ENCODE peak calls at places on chromosome 3, in seven cellular contexts. J is esophagus squamous epithelium, S is NB4, E is ovary, L is right lobe of liver, R is tibial nerve, K is gastrocnemius medialis. C is an unnamed sample.

GRCh38 chr3:156615592-156616173 is 58.7 kb upstream of the TIPARP start:
- DNase-seq in J (no peak), S (no peak), E (no peak), L (no peak), R (no peak), K (no peak), C (no peak)

GRCh38 chr3:117489663-117490079 is 780.1 kb downstream of the TUSC7 start:
- DNase-seq in J (no peak), S (no peak), E (no peak), L (no peak), R (no peak), K (no peak), C (no peak)

GRCh38 chr3:49747792-49748480 is 24.2 kb upstream of the GMPPB start:
- DNase-seq in J (no peak), S (no peak), E (no peak), L (no peak), R (no peak), K (no peak), C (no peak)

GRCh38 chr3:47865192-47865591 is 62.3 kb downstream of the DHX30 start:
- DNase-seq in J (no peak), S (no peak), E (no peak), L (no peak), R (no peak), K (no peak), C (no peak)

GRCh38 chr3:192700885-192701284 is 26.5 kb downstream of the FGF12 start:
- DNase-seq in J (no peak), S (no peak), E (no peak), L (no peak), R (no peak), K (no peak), C (no peak)

GRCh38 chr3:193767353-193768068 is 174.5 kb downstream of the OPA1 start:
- DNase-seq in J (no peak), S (no peak), E (no peak), L (no peak), R (no peak), K (no peak), C (no peak)

GRCh38 chr3:46968783-46969428 is 7.6 kb downstream of the CCDC12 start:
- DNase-seq in J (no peak), S (no peak), E (no peak), L (peak), R (no peak), K (no peak), C (no peak)

GRCh38 chr3:82610236-82610635 is 848.8 kb upstream of the GBE1 start:
- DNase-seq in J (no peak), S (no peak), E (no peak), L (no peak), R (no peak), K (no peak), C (no peak)

GRCh38 chr3:114442251-114442650 is 148.4 kb downstream of the TIGIT start:
- DNase-seq in J (no peak), S (no peak), E (no peak), L (no peak), R (no peak), K (no peak), C (no peak)

GRCh38 chr3:160060409-160061027 is 71.9 kb downstream of the IL12A start:
- DNase-seq in J (no peak), S (no peak), E (no peak), L (no peak), R (no peak), K (no peak), C (no peak)

GRCh38 chr3:71016141-71016845 is 567.2 kb downstream of the FOXP1 start:
- DNase-seq in J (no peak), S (no peak), E (no peak), L (no peak), R (no peak), K (no peak), C (no peak)

GRCh38 chr3:24674261-24674660 is 179.6 kb upstream of the THRB start:
- DNase-seq in J (no peak), S (no peak), E (no peak), L (no peak), R (no peak), K (no peak), C (no peak)

GRCh38 chr3:71302604-71303003 is 280.9 kb downstream of the FOXP1 start:
- DNase-seq in J (no peak), S (no peak), E (no peak), L (no peak), R (no peak), K (no peak), C (no peak)

GRCh38 chr3:135041586-135041985 is 246.5 kb downstream of the EPHB1 start:
- DNase-seq in J (no peak), S (no peak), E (no peak), L (no peak), R (no peak), K (no peak), C (no peak)

GRCh38 chr3:150129181-150129580 is 158.5 kb upstream of the PFN2 start:
- DNase-seq in J (no peak), S (no peak), E (no peak), L (no peak), R (no peak), K (no peak), C (no peak)

GRCh38 chr3:61667417-61668213 is 106.2 kb downstream of the PTPRG start:
- DNase-seq in J (no peak), S (no peak), E (no peak), L (no peak), R (no peak), K (no peak), C (no peak)

GRCh38 chr3:41900265-41900664 is 61.6 kb downstream of the ULK4 start:
- DNase-seq in J (no peak), S (peak), E (no peak), L (no peak), R (no peak), K (no peak), C (no peak)

GRCh38 chr3:126170073-126170916 is 10.1 kb downstream of the ALDH1L1 start:
- DNase-seq in J (no peak), S (no peak), E (no peak), L (no peak), R (no peak), K (no peak), C (no peak)

GRCh38 chr3:24264011-24264410 is 230.6 kb downstream of the THRB start:
- DNase-seq in J (no peak), S (no peak), E (no peak), L (no peak), R (no peak), K (no peak), C (no peak)

GRCh38 chr3:13564751-13565560 is 16.0 kb downstream of the FBLN2 start:
- DNase-seq in J (no peak), S (no peak), E (no peak), L (peak), R (no peak), K (no peak), C (no peak)

GRCh38 chr3:13144163-13145023 is 71.2 kb upstream of the IQSEC1 start:
- DNase-seq in J (no peak), S (no peak), E (no peak), L (peak), R (no peak), K (peak), C (no peak)

GRCh38 chr3:16936233-16936632 is 51.5 kb downstream of the PLCL2 start:
- DNase-seq in J (no peak), S (peak), E (no peak), L (no peak), R (no peak), K (no peak), C (peak)

GRCh38 chr3:129824926-129825541 is 68.5 kb downstream of the TMCC1 start:
- DNase-seq in J (no peak), S (peak), E (no peak), L (no peak), R (no peak), K (peak), C (peak)

GRCh38 chr3:54756330-54756731 is 171.5 kb downstream of the LRTM1 start:
- DNase-seq in J (no peak), S (no peak), E (no peak), L (no peak), R (no peak), K (no peak), C (no peak)

GRCh38 chr3:66502267-66502874 is 1.5 kb upstream of the LRIG1 start:
- DNase-seq in J (no peak), S (no peak), E (no peak), L (no peak), R (no peak), K (no peak), C (no peak)

GRCh38 chr3:66498718-66499611 is 1.9 kb downstream of the LRIG1 start:
- DNase-seq in J (no peak), S (no peak), E (peak), L (no peak), R (no peak), K (no peak), C (no peak)

GRCh38 chr3:66499881-66500574 is 794 bp downstream of the LRIG1 start:
- DNase-seq in J (peak), S (no peak), E (peak), L (peak), R (peak), K (no peak), C (peak)

GRCh38 chr3:66501483-66502266 is 853 bp upstream of the LRIG1 start:
- DNase-seq in J (no peak), S (no peak), E (peak), L (no peak), R (no peak), K (no peak), C (no peak)

DNA sequence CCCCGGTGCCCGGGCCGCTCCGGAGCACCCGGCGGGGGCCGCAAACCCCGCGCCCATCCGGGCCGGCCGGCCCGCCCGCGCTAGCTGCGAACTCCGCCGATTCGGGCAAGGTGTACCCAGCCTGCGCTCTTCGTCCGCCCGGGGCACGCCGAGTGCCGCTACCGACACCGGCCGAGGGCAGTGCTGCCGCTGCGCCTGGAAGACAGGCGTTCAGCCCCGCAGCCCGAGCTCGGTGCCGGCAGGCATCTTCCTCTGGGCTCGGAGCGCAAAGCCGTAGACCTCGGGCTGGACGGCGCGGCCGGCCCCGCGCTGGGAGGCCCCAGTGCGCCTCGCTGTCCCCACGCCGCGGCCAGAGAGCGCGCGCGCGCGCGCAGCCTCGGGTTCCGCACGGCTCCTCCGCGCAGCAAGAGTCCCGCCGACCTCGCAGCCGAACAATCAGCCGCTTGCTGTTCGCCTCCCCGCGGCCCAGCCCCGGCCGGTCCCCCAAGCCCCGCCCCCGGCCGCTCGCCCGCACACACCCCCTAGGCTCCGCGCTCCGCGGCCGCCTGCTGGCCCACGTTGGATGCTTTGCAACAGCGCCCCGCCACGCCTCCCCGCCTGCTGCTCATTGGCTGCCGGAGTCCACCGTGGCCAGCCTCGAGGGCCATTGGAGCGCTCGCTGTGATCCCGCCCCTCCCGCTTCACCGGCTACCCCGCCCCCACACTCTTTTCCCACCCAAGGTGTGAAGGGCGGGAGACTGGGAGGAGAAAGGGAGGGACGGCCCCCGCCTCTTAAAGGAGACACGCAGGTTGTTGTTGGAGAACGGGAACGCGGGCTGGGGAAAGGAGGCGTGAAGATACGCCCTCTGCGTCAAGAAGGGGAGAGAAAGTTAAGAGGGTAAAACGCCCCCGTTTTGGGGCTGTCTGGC is at the start of gene LRIG1:
- DNase-seq in J (peak), S (peak), E (peak), L (peak), R (peak), K (peak), C (peak)
- TF ChIP-seq POLR2A in J (no peak), S (no peak), E (peak), L (peak), R (peak), K (peak), C (peak)

GRCh38 chr3:99505646-99506269 is 132.6 kb upstream of the COL8A1 start:
- DNase-seq in J (no peak), S (peak), E (no peak), L (no peak), R (peak), K (peak), C (peak)
- TF ChIP-seq POLR2A in J (no peak), S (no peak), E (no peak), L (no peak), R (no peak), K (no peak), C (no peak)

GRCh38 chr3:195271116-195271858 is at the start of gene XXYLT1:
- DNase-seq in J (peak), S (peak), E (peak), L (peak), R (peak), K (peak), C (peak)
- TF ChIP-seq POLR2A in J (no peak), S (no peak), E (no peak), L (peak), R (peak), K (no peak), C (no peak)

DNA sequence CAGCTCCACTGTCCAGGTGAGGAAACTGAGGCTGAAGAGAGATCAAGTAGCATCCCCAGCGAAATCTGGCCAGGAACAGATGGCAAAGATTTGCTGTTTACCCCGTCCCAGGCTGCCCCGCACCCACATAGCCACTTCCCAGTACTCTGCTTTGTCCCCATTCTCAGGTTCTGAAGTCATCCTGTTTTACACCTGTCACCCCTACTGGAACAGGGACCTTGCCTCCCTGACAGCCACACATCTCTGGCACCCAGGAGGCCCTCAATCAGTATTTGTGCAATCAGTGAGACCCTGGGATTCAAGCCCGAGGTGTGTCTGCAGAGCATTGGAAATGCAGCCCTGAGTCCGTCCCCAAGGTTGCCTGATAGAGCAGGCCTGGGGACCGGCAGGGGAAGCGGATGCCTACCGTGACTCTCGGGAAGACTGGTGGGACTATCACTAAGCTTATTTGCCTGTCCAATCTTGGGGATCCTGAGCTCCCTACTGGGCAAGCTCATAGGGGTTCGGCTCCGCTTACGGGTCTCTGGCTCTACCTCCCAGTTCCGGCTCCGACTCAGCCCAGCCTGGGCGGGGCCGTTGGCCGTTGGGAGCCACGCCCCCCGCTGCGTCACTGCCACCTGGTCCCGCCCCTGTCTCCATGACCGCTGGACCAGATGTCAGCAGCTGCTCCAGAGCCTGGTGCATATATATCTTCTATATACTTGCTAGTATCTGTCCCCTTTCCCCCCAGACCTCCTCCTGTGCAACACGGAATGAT is 17.5 kb upstream of the FANCD2 start:
- DNase-seq in J (no peak), S (no peak), E (peak), L (peak), R (peak), K (peak), C (peak)
- TF ChIP-seq POLR2A in J (no peak), S (no peak), E (no peak), L (peak), R (peak), K (peak), C (peak)